ENCODE peak calls at places on chromosomes 3 and 15, in six cellular contexts. O, G, A, R, D and Z are unnamed samples.

GRCh38 chr3:159252772-159253384 is 451.0 kb downstream of the MFSD1 start:
- DNase-seq in G (peak), A (peak), D (no peak), O (peak), R (no peak), Z (peak)

GRCh38 chr15:43779016-43779415 is 2.2 kb upstream of the ELL3 start:
- DNase-seq in R (no peak), D (no peak), G (no peak), A (no peak), O (no peak), Z (no peak)

GRCh38 chr15:101310163-101310480 is 15.1 kb upstream of the SNRPA1 start:
- DNase-seq in A (no peak), G (no peak), D (no peak), R (no peak), O (no peak), Z (no peak)

GRCh38 chr15:92869977-92870644 is 30.0 kb upstream of the CHD2 start:
- DNase-seq in O (no peak), A (no peak), R (no peak), D (no peak), G (no peak), Z (no peak)

GRCh38 chr15:33043636-33044035 is 150.9 kb downstream of the FMN1 start:
- DNase-seq in R (no peak), A (no peak), O (no peak), G (no peak), D (no peak), Z (no peak)

GRCh38 chr3:5426094-5426883 is 238.8 kb downstream of the EDEM1 start:
- DNase-seq in D (peak), A (peak), G (peak), R (peak), O (peak), Z (peak)

GRCh38 chr3:134366928-134367352 is 7.3 kb downstream of the AMOTL2 start:
- DNase-seq in O (no peak), R (no peak), D (no peak), A (no peak), G (no peak), Z (no peak)

GRCh38 chr3:87792532-87793321 is 266.1 kb downstream of the CGGBP1 start:
- DNase-seq in D (no peak), O (peak), R (no peak), G (no peak), A (peak), Z (no peak)

GRCh38 chr3:5726618-5727017 is 539.1 kb downstream of the EDEM1 start:
- DNase-seq in G (no peak), R (no peak), A (no peak), D (no peak), O (no peak), Z (no peak)

GRCh38 chr15:43522247-43522646 is 4.8 kb downstream of the MAP1A start:
- DNase-seq in D (no peak), A (no peak), O (no peak), G (no peak), R (no peak), Z (no peak)

GRCh38 chr3:123120546-123120945 is 53.7 kb downstream of the PDIA5 start:
- DNase-seq in O (no peak), G (no peak), D (no peak), A (no peak), R (no peak), Z (no peak)

GRCh38 chr3:55572816-55573215 is 85.7 kb upstream of the WNT5A start:
- DNase-seq in A (no peak), G (no peak), R (no peak), D (no peak), O (no peak), Z (no peak)

GRCh38 chr3:197878427-197878826 is 71.6 kb upstream of the RPL35A start:
- DNase-seq in A (no peak), R (no peak), D (peak), G (no peak), O (no peak), Z (no peak)

GRCh38 chr3:194556086-194557056 is 69.6 kb upstream of the ATP13A3 start:
- DNase-seq in R (no peak), O (no peak), D (no peak), G (peak), A (no peak), Z (no peak)

GRCh38 chr3:197600796-197601565 is 45.2 kb upstream of the BDH1 start:
- DNase-seq in A (no peak), R (no peak), O (no peak), D (no peak), G (no peak), Z (no peak)

GRCh38 chr15:68208641-68209240 is 3.6 kb upstream of the CALML4 start:
- DNase-seq in O (no peak), D (no peak), R (no peak), G (no peak), A (no peak), Z (no peak)

GRCh38 chr3:22907796-22908195 is 295.3 kb upstream of the UBE2E2 start:
- DNase-seq in R (no peak), O (no peak), D (no peak), A (no peak), G (no peak), Z (no peak)

GRCh38 chr3:156368189-156368588 is 186.7 kb downstream of the SSR3 start:
- DNase-seq in D (no peak), O (no peak), A (no peak), G (no peak), R (no peak), Z (no peak)

GRCh38 chr15:26790118-26790517 is 17.3 kb upstream of the GABRB3 start:
- DNase-seq in G (no peak), R (no peak), O (no peak), D (no peak), A (no peak), Z (no peak)

GRCh38 chr3:145188079-145188785 is 972.8 kb downstream of the PLOD2 start:
- DNase-seq in G (no peak), A (no peak), R (no peak), D (no peak), O (no peak), Z (no peak)

GRCh38 chr3:6526321-6526720 is 334.6 kb upstream of the GRM7 start:
- DNase-seq in D (no peak), A (no peak), O (no peak), R (no peak), G (peak), Z (no peak)

GRCh38 chr15:59762558-59762957 is 73.4 kb upstream of the BNIP2 start:
- DNase-seq in G (no peak), O (no peak), D (no peak), R (no peak), A (no peak), Z (no peak)